ENCODE peak calls at places on chromosomes 3 and 15, in nine cellular contexts. One of them, this sample, is unnamed.

GRCh38 chr15:96330064-96330449 is 443 bp upstream of the NR2F2 start:
- DNase-seq in neural crest cell: peak; percentile 68
- DNase-seq in AG08396: no peak
- DNase-seq in stimulated activated CD8-positive, alpha-beta memory T cell treated with anti-CD3 and anti-CD28 coated beads, Interleukin-2, amount 100 ng/mL, for 48 hours: no peak
- DNase-seq in activated T-cell treated with anti-CD3 and anti-CD28 coated beads, Interleukin-2, amount 50 U/mL, for 72 hours: no peak
- DNase-seq in RWPE1: peak; percentile 64
- DNase-seq in NCI-H774: peak; percentile 60
- DNase-seq in glutamatergic neuron: peak; percentile 72
- DNase-seq in BE2C: no peak
- DNase-seq in this sample: no peak

GRCh38 chr15:63344737-63345390 is 36.8 kb downstream of the CA12 start:
- DNase-seq in activated T-cell treated with anti-CD3 and anti-CD28 coated beads, Interleukin-2, amount 50 U/mL, for 72 hours: peak; percentile 6
- DNase-seq in AG08396: no peak
- DNase-seq in NCI-H774: no peak
- DNase-seq in stimulated activated CD8-positive, alpha-beta memory T cell treated with anti-CD3 and anti-CD28 coated beads, Interleukin-2, amount 100 ng/mL, for 48 hours: no peak
- DNase-seq in neural crest cell: no peak
- DNase-seq in RWPE1: no peak
- DNase-seq in glutamatergic neuron: no peak
- DNase-seq in BE2C: no peak
- DNase-seq in this sample: no peak

GRCh38 chr3:120850326-120851295 is 57.4 kb upstream of the STXBP5L start:
- DNase-seq in activated T-cell treated with anti-CD3 and anti-CD28 coated beads, Interleukin-2, amount 50 U/mL, for 72 hours: no peak
- DNase-seq in glutamatergic neuron: peak; percentile 41
- DNase-seq in RWPE1: no peak
- DNase-seq in AG08396: no peak
- DNase-seq in stimulated activated CD8-positive, alpha-beta memory T cell treated with anti-CD3 and anti-CD28 coated beads, Interleukin-2, amount 100 ng/mL, for 48 hours: no peak
- DNase-seq in BE2C: peak; percentile 28
- DNase-seq in NCI-H774: no peak
- DNase-seq in neural crest cell: no peak
- DNase-seq in this sample: no peak

GRCh38 chr3:120147072-120147871 is 53.0 kb upstream of the GSK3B start:
- DNase-seq in RWPE1: peak; percentile 53
- DNase-seq in BE2C: no peak
- DNase-seq in glutamatergic neuron: no peak
- DNase-seq in AG08396: no peak
- DNase-seq in stimulated activated CD8-positive, alpha-beta memory T cell treated with anti-CD3 and anti-CD28 coated beads, Interleukin-2, amount 100 ng/mL, for 48 hours: no peak
- DNase-seq in neural crest cell: no peak
- DNase-seq in NCI-H774: peak; percentile 27
- DNase-seq in activated T-cell treated with anti-CD3 and anti-CD28 coated beads, Interleukin-2, amount 50 U/mL, for 72 hours: peak; percentile 40
- DNase-seq in this sample: no peak

GRCh38 chr3:189625566-189625965 is 5.6 kb upstream of the TP63 start:
- DNase-seq in AG08396: no peak
- DNase-seq in neural crest cell: no peak
- DNase-seq in activated T-cell treated with anti-CD3 and anti-CD28 coated beads, Interleukin-2, amount 50 U/mL, for 72 hours: no peak
- DNase-seq in NCI-H774: no peak
- DNase-seq in glutamatergic neuron: no peak
- DNase-seq in RWPE1: no peak
- DNase-seq in BE2C: no peak
- DNase-seq in stimulated activated CD8-positive, alpha-beta memory T cell treated with anti-CD3 and anti-CD28 coated beads, Interleukin-2, amount 100 ng/mL, for 48 hours: no peak
- DNase-seq in this sample: no peak

GRCh38 chr3:104635872-104636580 is 730.7 kb upstream of the ALCAM start:
- DNase-seq in BE2C: peak; percentile 21
- DNase-seq in RWPE1: no peak
- DNase-seq in glutamatergic neuron: no peak
- DNase-seq in NCI-H774: no peak
- DNase-seq in activated T-cell treated with anti-CD3 and anti-CD28 coated beads, Interleukin-2, amount 50 U/mL, for 72 hours: no peak
- DNase-seq in stimulated activated CD8-positive, alpha-beta memory T cell treated with anti-CD3 and anti-CD28 coated beads, Interleukin-2, amount 100 ng/mL, for 48 hours: no peak
- DNase-seq in neural crest cell: no peak
- DNase-seq in AG08396: no peak
- DNase-seq in this sample: no peak

GRCh38 chr3:72665701-72666443 is 182.4 kb downstream of the SHQ1 start:
- DNase-seq in AG08396: no peak
- DNase-seq in stimulated activated CD8-positive, alpha-beta memory T cell treated with anti-CD3 and anti-CD28 coated beads, Interleukin-2, amount 100 ng/mL, for 48 hours: peak; percentile 21
- DNase-seq in RWPE1: no peak
- DNase-seq in neural crest cell: peak; percentile 43
- DNase-seq in activated T-cell treated with anti-CD3 and anti-CD28 coated beads, Interleukin-2, amount 50 U/mL, for 72 hours: peak; percentile 72
- DNase-seq in NCI-H774: no peak
- DNase-seq in glutamatergic neuron: peak; percentile 56
- DNase-seq in BE2C: peak; percentile 83
- DNase-seq in this sample: no peak

GRCh38 chr15:74742422-74742821 is 6.2 kb upstream of the CYP1A2 start:
- DNase-seq in NCI-H774: no peak
- DNase-seq in BE2C: no peak
- DNase-seq in activated T-cell treated with anti-CD3 and anti-CD28 coated beads, Interleukin-2, amount 50 U/mL, for 72 hours: no peak
- DNase-seq in RWPE1: no peak
- DNase-seq in neural crest cell: no peak
- DNase-seq in AG08396: no peak
- DNase-seq in stimulated activated CD8-positive, alpha-beta memory T cell treated with anti-CD3 and anti-CD28 coated beads, Interleukin-2, amount 100 ng/mL, for 48 hours: no peak
- DNase-seq in glutamatergic neuron: no peak
- DNase-seq in this sample: no peak

GRCh38 chr3:9076985-9077384 is 113.7 kb upstream of the RAD18 start:
- DNase-seq in NCI-H774: no peak
- DNase-seq in RWPE1: no peak
- DNase-seq in BE2C: no peak
- DNase-seq in stimulated activated CD8-positive, alpha-beta memory T cell treated with anti-CD3 and anti-CD28 coated beads, Interleukin-2, amount 100 ng/mL, for 48 hours: no peak
- DNase-seq in glutamatergic neuron: no peak
- DNase-seq in neural crest cell: no peak
- DNase-seq in activated T-cell treated with anti-CD3 and anti-CD28 coated beads, Interleukin-2, amount 50 U/mL, for 72 hours: no peak
- DNase-seq in AG08396: no peak
- DNase-seq in this sample: no peak

GRCh38 chr3:71784914-71785593 is at the start of gene PROK2:
- DNase-seq in AG08396: peak; percentile 20
- DNase-seq in neural crest cell: no peak
- DNase-seq in stimulated activated CD8-positive, alpha-beta memory T cell treated with anti-CD3 and anti-CD28 coated beads, Interleukin-2, amount 100 ng/mL, for 48 hours: peak; percentile 3
- DNase-seq in BE2C: peak; percentile 31
- DNase-seq in activated T-cell treated with anti-CD3 and anti-CD28 coated beads, Interleukin-2, amount 50 U/mL, for 72 hours: peak; percentile 34
- DNase-seq in RWPE1: peak; percentile 3
- DNase-seq in glutamatergic neuron: peak; percentile 53
- DNase-seq in NCI-H774: no peak
- DNase-seq in this sample: no peak

GRCh38 chr3:32510075-32510724 is 7.5 kb upstream of the CMTM6 start:
- DNase-seq in stimulated activated CD8-positive, alpha-beta memory T cell treated with anti-CD3 and anti-CD28 coated beads, Interleukin-2, amount 100 ng/mL, for 48 hours: peak; percentile 23
- DNase-seq in NCI-H774: peak; percentile 0
- DNase-seq in RWPE1: peak; percentile 57
- DNase-seq in neural crest cell: peak; percentile 58
- DNase-seq in BE2C: peak; percentile 54
- DNase-seq in glutamatergic neuron: peak; percentile 65
- DNase-seq in AG08396: peak; percentile 76
- DNase-seq in activated T-cell treated with anti-CD3 and anti-CD28 coated beads, Interleukin-2, amount 50 U/mL, for 72 hours: peak; percentile 64
- DNase-seq in this sample: no peak

GRCh38 chr3:33884204-33884561 is 85.8 kb downstream of the PDCD6IP start:
- DNase-seq in neural crest cell: no peak
- DNase-seq in NCI-H774: no peak
- DNase-seq in AG08396: no peak
- DNase-seq in RWPE1: no peak
- DNase-seq in activated T-cell treated with anti-CD3 and anti-CD28 coated beads, Interleukin-2, amount 50 U/mL, for 72 hours: no peak
- DNase-seq in stimulated activated CD8-positive, alpha-beta memory T cell treated with anti-CD3 and anti-CD28 coated beads, Interleukin-2, amount 100 ng/mL, for 48 hours: no peak
- DNase-seq in BE2C: no peak
- DNase-seq in glutamatergic neuron: no peak
- DNase-seq in this sample: no peak

GRCh38 chr3:183264249-183264648 is 11.2 kb downstream of the B3GNT5 start:
- DNase-seq in BE2C: no peak
- DNase-seq in RWPE1: no peak
- DNase-seq in neural crest cell: no peak
- DNase-seq in activated T-cell treated with anti-CD3 and anti-CD28 coated beads, Interleukin-2, amount 50 U/mL, for 72 hours: no peak
- DNase-seq in AG08396: no peak
- DNase-seq in NCI-H774: no peak
- DNase-seq in glutamatergic neuron: no peak
- DNase-seq in stimulated activated CD8-positive, alpha-beta memory T cell treated with anti-CD3 and anti-CD28 coated beads, Interleukin-2, amount 100 ng/mL, for 48 hours: no peak
- DNase-seq in this sample: no peak

GRCh38 chr15:77784361-77785292 is 151.9 kb upstream of the LINGO1 start:
- DNase-seq in AG08396: peak; percentile 59
- DNase-seq in stimulated activated CD8-positive, alpha-beta memory T cell treated with anti-CD3 and anti-CD28 coated beads, Interleukin-2, amount 100 ng/mL, for 48 hours: no peak
- DNase-seq in NCI-H774: no peak
- DNase-seq in neural crest cell: peak; percentile 10
- DNase-seq in BE2C: peak; percentile 34
- DNase-seq in glutamatergic neuron: peak; percentile 60
- DNase-seq in RWPE1: peak; percentile 29
- DNase-seq in activated T-cell treated with anti-CD3 and anti-CD28 coated beads, Interleukin-2, amount 50 U/mL, for 72 hours: peak; percentile 7
- DNase-seq in this sample: no peak

GRCh38 chr3:110376119-110376518 is 695.5 kb upstream of the NECTIN3 start:
- DNase-seq in RWPE1: no peak
- DNase-seq in stimulated activated CD8-positive, alpha-beta memory T cell treated with anti-CD3 and anti-CD28 coated beads, Interleukin-2, amount 100 ng/mL, for 48 hours: no peak
- DNase-seq in NCI-H774: no peak
- DNase-seq in activated T-cell treated with anti-CD3 and anti-CD28 coated beads, Interleukin-2, amount 50 U/mL, for 72 hours: no peak
- DNase-seq in AG08396: no peak
- DNase-seq in BE2C: no peak
- DNase-seq in neural crest cell: no peak
- DNase-seq in glutamatergic neuron: no peak
- DNase-seq in this sample: no peak

GRCh38 chr3:186965141-186965879 is 35.0 kb downstream of the ST6GAL1 start:
- DNase-seq in RWPE1: no peak
- DNase-seq in neural crest cell: no peak
- DNase-seq in glutamatergic neuron: no peak
- DNase-seq in activated T-cell treated with anti-CD3 and anti-CD28 coated beads, Interleukin-2, amount 50 U/mL, for 72 hours: no peak
- DNase-seq in BE2C: no peak
- DNase-seq in NCI-H774: no peak
- DNase-seq in stimulated activated CD8-positive, alpha-beta memory T cell treated with anti-CD3 and anti-CD28 coated beads, Interleukin-2, amount 100 ng/mL, for 48 hours: no peak
- DNase-seq in AG08396: no peak
- DNase-seq in this sample: no peak

GRCh38 chr3:12273045-12273695 is 15.7 kb upstream of the PPARG start:
- DNase-seq in AG08396: no peak
- DNase-seq in activated T-cell treated with anti-CD3 and anti-CD28 coated beads, Interleukin-2, amount 50 U/mL, for 72 hours: no peak
- DNase-seq in BE2C: no peak
- DNase-seq in glutamatergic neuron: no peak
- DNase-seq in stimulated activated CD8-positive, alpha-beta memory T cell treated with anti-CD3 and anti-CD28 coated beads, Interleukin-2, amount 100 ng/mL, for 48 hours: no peak
- DNase-seq in RWPE1: no peak
- DNase-seq in NCI-H774: no peak
- DNase-seq in neural crest cell: no peak
- DNase-seq in this sample: no peak

GRCh38 chr3:60086811-60087210 is 1037.0 kb upstream of the CFAP20DC start:
- DNase-seq in neural crest cell: no peak
- DNase-seq in glutamatergic neuron: no peak
- DNase-seq in NCI-H774: no peak
- DNase-seq in activated T-cell treated with anti-CD3 and anti-CD28 coated beads, Interleukin-2, amount 50 U/mL, for 72 hours: peak; percentile 55
- DNase-seq in RWPE1: peak; percentile 0
- DNase-seq in BE2C: no peak
- DNase-seq in stimulated activated CD8-positive, alpha-beta memory T cell treated with anti-CD3 and anti-CD28 coated beads, Interleukin-2, amount 100 ng/mL, for 48 hours: peak; percentile 4
- DNase-seq in AG08396: no peak
- DNase-seq in this sample: peak; percentile 32

GRCh38 chr3:11290743-11291680 is 18.8 kb downstream of the ATG7 start:
- DNase-seq in RWPE1: no peak
- DNase-seq in stimulated activated CD8-positive, alpha-beta memory T cell treated with anti-CD3 and anti-CD28 coated beads, Interleukin-2, amount 100 ng/mL, for 48 hours: no peak
- DNase-seq in AG08396: no peak
- DNase-seq in BE2C: no peak
- DNase-seq in neural crest cell: no peak
- DNase-seq in activated T-cell treated with anti-CD3 and anti-CD28 coated beads, Interleukin-2, amount 50 U/mL, for 72 hours: no peak
- DNase-seq in NCI-H774: no peak
- DNase-seq in glutamatergic neuron: no peak
- DNase-seq in this sample: no peak